ENCODE peak calls at places on chromosomes 3 and 15, in seven cellular contexts. A is A549, K is OCI-LY7, O is GM23248, R is IMR-90, M is fibroblast of lung, I is mesendoderm. X is an unnamed sample.

GRCh38 chr15:65110676-65111292 is 4.2 kb downstream of the UBAP1L start:
- DNase-seq in A (no peak), K (no peak), O (peak), R (peak), M (peak), I (peak), X (no peak)

GRCh38 chr3:127411083-127411727 is 123.4 kb upstream of the PRR20G start:
- DNase-seq in A (no peak), K (no peak), O (no peak), R (no peak), M (no peak), I (peak), X (no peak)

GRCh38 chr15:71691700-71692417 is 118.5 kb upstream of the NR2E3 start:
- DNase-seq in A (no peak), K (no peak), O (peak), R (peak), M (peak), I (peak), X (no peak)

GRCh38 chr3:177777699-177778098 is 580.4 kb upstream of the TBL1XR1 start:
- DNase-seq in A (peak), K (peak), O (peak), R (peak), M (peak), I (peak), X (peak)

GRCh38 chr3:39146611-39147373 is 6.6 kb downstream of the CSRNP1 start:
- DNase-seq in A (peak), K (peak), O (peak), R (peak), M (peak), I (peak), X (peak)

GRCh38 chr3:182050932-182051331 is 339.2 kb downstream of the SOX2 start:
- DNase-seq in A (no peak), K (no peak), O (no peak), R (no peak), M (no peak), I (no peak), X (no peak)

GRCh38 chr3:114496874-114497273 is 203.0 kb downstream of the TIGIT start:
- DNase-seq in A (no peak), K (no peak), O (peak), R (peak), M (peak), I (no peak), X (no peak)

GRCh38 chr3:175005193-175005592 is 146.1 kb downstream of the NAALADL2 start:
- DNase-seq in A (no peak), K (no peak), O (peak), R (no peak), M (peak), I (no peak), X (no peak)

GRCh38 chr3:66998899-66999235 is 760 bp downstream of the KBTBD8 start:
- DNase-seq in A (no peak), K (peak), O (no peak), R (no peak), M (no peak), I (peak), X (no peak)

GRCh38 chr15:79314811-79315210 is 3.9 kb downstream of the TMED3 start:
- DNase-seq in A (no peak), K (no peak), O (no peak), R (no peak), M (no peak), I (no peak), X (no peak)

GRCh38 chr3:122576174-122576940 is 1.1 kb upstream of the PARP15 start:
- DNase-seq in A (no peak), K (peak), O (peak), R (no peak), M (no peak), I (no peak), X (peak)

GRCh38 chr15:61831505-61831921 is 228.7 kb downstream of the VPS13C start:
- DNase-seq in A (no peak), K (no peak), O (no peak), R (no peak), M (no peak), I (peak), X (no peak)

GRCh38 chr15:57148236-57148635 is 228.1 kb upstream of the CGNL1 start:
- DNase-seq in A (no peak), K (no peak), O (no peak), R (no peak), M (no peak), I (no peak), X (no peak)

GRCh38 chr3:21839592-21839991 is 88.6 kb upstream of the ZNF385D start:
- DNase-seq in A (no peak), K (peak), O (peak), R (peak), M (peak), I (peak), X (peak)

DNA sequence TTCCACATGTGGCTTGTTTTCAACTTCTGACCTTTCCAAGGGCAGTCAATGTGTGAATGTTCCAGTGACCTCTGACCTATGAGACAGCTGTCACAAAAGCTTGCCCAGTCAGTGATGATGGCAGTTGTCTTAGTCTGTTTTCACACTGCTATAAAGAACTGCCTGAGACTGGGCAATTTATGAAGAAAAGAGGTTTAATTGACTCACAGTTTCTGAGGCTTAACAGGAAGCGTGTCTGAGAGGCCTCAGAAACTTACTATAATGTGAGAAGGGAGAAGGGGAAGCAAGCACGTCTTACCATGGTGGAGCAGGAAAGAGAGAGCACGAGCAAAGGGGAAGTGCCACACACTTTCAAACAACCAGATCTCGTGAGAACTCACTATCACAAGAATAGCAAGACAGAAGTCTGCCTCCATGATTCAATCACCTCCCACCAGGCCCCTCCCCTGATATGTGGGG is 95.6 kb downstream of the ECT2 start:
- DNase-seq in A (no peak), K (peak), O (no peak), R (no peak), M (no peak), I (no peak), X (peak)
- H3K4me2 ChIP-seq in A (no peak), K (no peak), O (no peak), R (no peak), M (no peak), I (no peak), X (no peak)

GRCh38 chr15:30065025-30065801 is 17.5 kb upstream of the GOLGA8J start:
- DNase-seq in A (no peak), K (no peak), O (peak), R (peak), M (peak), I (no peak), X (no peak)
- H3K4me2 ChIP-seq in A (peak), K (no peak), O (peak), R (no peak), M (no peak), I (no peak), X (no peak)

GRCh38 chr15:41941644-41942415 is 30.5 kb downstream of the EHD4 start:
- DNase-seq in A (no peak), K (no peak), O (no peak), R (no peak), M (no peak), I (peak), X (no peak)

GRCh38 chr15:41942886-41943285 is 29.5 kb downstream of the EHD4 start:
- DNase-seq in A (no peak), K (no peak), O (no peak), R (no peak), M (no peak), I (no peak), X (no peak)

GRCh38 chr15:41937568-41937923 is 34.8 kb downstream of the EHD4 start:
- DNase-seq in A (no peak), K (no peak), O (no peak), R (no peak), M (no peak), I (no peak), X (no peak)

GRCh38 chr15:41940441-41940857 is 31.9 kb downstream of the EHD4 start:
- DNase-seq in A (no peak), K (no peak), O (peak), R (peak), M (peak), I (no peak), X (no peak)

DNA sequence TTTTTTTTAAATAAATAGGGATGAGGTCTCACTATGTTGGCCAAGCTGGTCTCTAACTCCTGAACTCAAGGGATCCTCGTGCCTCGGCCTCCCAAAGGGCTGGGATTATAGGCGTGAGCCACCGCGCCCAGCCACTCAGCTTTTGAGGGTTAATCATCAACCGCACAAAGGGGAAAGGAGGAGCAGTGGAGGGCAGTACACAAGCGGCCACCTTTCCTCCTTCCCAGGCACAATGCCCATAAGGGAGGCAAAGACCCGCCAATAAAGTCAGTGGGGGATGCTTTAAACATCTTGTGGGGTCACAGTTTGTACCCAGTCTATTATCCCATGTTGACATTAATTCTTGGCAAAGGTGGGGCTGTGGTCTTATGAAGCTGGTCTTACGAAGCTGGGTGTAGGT is 32.4 kb downstream of the EHD4 start:
- DNase-seq in A (no peak), K (no peak), O (no peak), R (no peak), M (no peak), I (no peak), X (no peak)
- H3K4me2 ChIP-seq in A (peak), K (no peak), O (no peak), R (no peak), M (peak), I (no peak), X (no peak)

GRCh38 chr15:66503780-66504562 is 684 bp downstream of the RPL4 start:
- DNase-seq in A (no peak), K (peak), O (peak), R (no peak), M (no peak), I (no peak), X (peak)

GRCh38 chr15:66504563-66505429 is at the start of the genes RPL4 and ZWILCH:
- DNase-seq in A (peak), K (peak), O (peak), R (peak), M (peak), I (peak), X (peak)

GRCh38 chr15:66505818-66506217 is 692 bp downstream of the ZWILCH start:
- DNase-seq in A (no peak), K (no peak), O (no peak), R (no peak), M (no peak), I (no peak), X (peak)

GRCh38 chr15:66505430-66505811 is 295 bp downstream of the ZWILCH start:
- DNase-seq in A (peak), K (no peak), O (peak), R (peak), M (no peak), I (no peak), X (no peak)

GRCh38 chr15:66502491-66502890 is 2.2 kb downstream of the RPL4 start:
- DNase-seq in A (no peak), K (no peak), O (no peak), R (no peak), M (no peak), I (no peak), X (no peak)
- H3K4me2 ChIP-seq in A (peak), K (peak), O (peak), R (no peak), M (peak), I (peak), X (peak)

GRCh38 chr3:184620799-184621119 is 59.2 kb downstream of the EPHB3 start:
- DNase-seq in A (no peak), K (no peak), O (no peak), R (no peak), M (no peak), I (no peak), X (no peak)
- H3K4me2 ChIP-seq in A (no peak), K (no peak), O (no peak), R (no peak), M (no peak), I (no peak), X (no peak)

X was measured in Karpas-422.